ENCODE peak calls at places on chromosomes 7 and 10, in four cellular contexts. J is stimulated activated naive CD4-positive, alpha-beta T cell; B is kidney glomerular epithelial cell; N is cardiac muscle cell. T is an unnamed sample.

GRCh38 chr7:4726051-4726450 is 44.0 kb downstream of the FOXK1 start:
- DNase-seq in J (no peak), B (no peak), N (no peak), T (no peak)

GRCh38 chr10:133400624-133401424 is 6.9 kb downstream of the MTG1 start:
- DNase-seq in J (no peak), B (no peak), N (no peak), T (no peak)

GRCh38 chr7:143947111-143947510 is 7.5 kb upstream of the OR2F1 start:
- DNase-seq in J (no peak), B (no peak), N (no peak), T (no peak)

GRCh38 chr10:6141296-6142151 is 52.7 kb downstream of the RBM17 start:
- DNase-seq in J (no peak), B (peak; percentile 64), N (peak; percentile 78), T (no peak)

GRCh38 chr10:93138113-93138870 is 64.6 kb downstream of the CYP26A1 start:
- DNase-seq in J (no peak), B (no peak), N (no peak), T (no peak)

GRCh38 chr7:44278451-44279161 is 46.8 kb downstream of the CAMK2B start:
- DNase-seq in J (no peak), B (no peak), N (no peak), T (no peak)

GRCh38 chr7:102284891-102285540 is 1.7 kb upstream of the SH2B2 start:
- DNase-seq in J (no peak), B (no peak), N (no peak), T (no peak)

GRCh38 chr10:49055231-49055850 is 60.0 kb downstream of the VSTM4 start:
- DNase-seq in J (no peak), B (no peak), N (peak; percentile 9), T (no peak)

GRCh38 chr7:105589221-105590077 is 8.2 kb upstream of the EFCAB10 start:
- DNase-seq in J (peak; percentile 33), B (peak; percentile 87), N (peak; percentile 85), T (peak; percentile 50)

GRCh38 chr7:158252081-158252836 is 335.4 kb downstream of the PTPRN2 start:
- DNase-seq in J (no peak), B (no peak), N (no peak), T (no peak)

GRCh38 chr7:95335093-95335492 is 10.8 kb upstream of the PON1 start:
- DNase-seq in J (no peak), B (peak; percentile 76), N (peak; percentile 69), T (no peak)

GRCh38 chr10:116720241-116721047 is 21.9 kb downstream of the HSPA12A start:
- DNase-seq in J (no peak), B (peak; percentile 39), N (peak; percentile 6), T (no peak)

GRCh38 chr7:867406-868188 is 8.8 kb upstream of the GET4 start:
- DNase-seq in J (no peak), B (no peak), N (no peak), T (no peak)

GRCh38 chr7:24715661-24716479 is 41.4 kb downstream of the GSDME start:
- DNase-seq in J (no peak), B (no peak), N (peak; percentile 54), T (no peak)

GRCh38 chr10:64574371-64574770 is 1053.2 kb downstream of the REEP3 start:
- DNase-seq in J (no peak), B (no peak), N (no peak), T (no peak)

GRCh38 chr10:90481326-90481923 is 376.4 kb downstream of the HTR7 start:
- DNase-seq in J (no peak), B (no peak), N (peak; percentile 21), T (no peak)

GRCh38 chr7:45124351-45124750 is 12.9 kb upstream of the TBRG4 start:
- DNase-seq in J (no peak), B (no peak), N (no peak), T (no peak)

GRCh38 chr7:141649137-141649864 is 52.7 kb downstream of the DENND11 start:
- DNase-seq in J (no peak), B (peak; percentile 57), N (no peak), T (no peak)

GRCh38 chr7:123366991-123367390 is 167.2 kb upstream of the SLC13A1 start:
- DNase-seq in J (no peak), B (no peak), N (no peak), T (no peak)

GRCh38 chr7:17638727-17639126 is 301.6 kb downstream of the SNX13 start:
- DNase-seq in J (no peak), B (no peak), N (peak; percentile 50), T (no peak)

GRCh38 chr7:42502022-42502421 is 265.0 kb upstream of the GLI3 start:
- DNase-seq in J (no peak), B (peak; percentile 63), N (peak; percentile 37), T (no peak)

GRCh38 chr10:46092523-46093195 is 46.6 kb upstream of the MSMB start:
- DNase-seq in J (peak; percentile 68), B (no peak), N (no peak), T (no peak)

GRCh38 chr7:16915405-16915804 is 33.6 kb upstream of the AGR3 start:
- DNase-seq in J (no peak), B (no peak), N (peak; percentile 88), T (no peak)

GRCh38 chr7:140478361-140479061 is 794 bp downstream of the MKRN1 start:
- DNase-seq in J (peak; percentile 57), B (peak; percentile 40), N (peak; percentile 47), T (peak; percentile 29)

GRCh38 chr10:7908541-7909210 is 90.4 kb downstream of the TAF3 start:
- DNase-seq in J (no peak), B (no peak), N (no peak), T (no peak)

T was measured in naive thymus-derived CD4-positive, alpha-beta T cell.